ENCODE peak calls at places on chromosomes 6 and 20, in eight cellular contexts. K, Q, N, C, J, L, Y and M are unnamed samples.

GRCh38 chr6:118317581-118318563 is 230.2 kb upstream of the PLN start:
- DNase-seq in K (no peak), Q (peak; percentile 32), N (no peak), C (no peak), J (peak; percentile 19), L (no peak), Y (no peak), M (no peak)

GRCh38 chr6:35735452-35735851 is 1.4 kb upstream of the ARMC12 start:
- DNase-seq in K (no peak), Q (no peak), N (no peak), C (no peak), J (no peak), L (no peak), Y (no peak), M (no peak)

GRCh38 chr6:135162678-135163439 is 18.2 kb upstream of the MYB start:
- DNase-seq in K (no peak), Q (peak; percentile 41), N (peak; percentile 2), C (no peak), J (peak; percentile 37), L (peak; percentile 49), Y (no peak), M (peak; percentile 23)

GRCh38 chr6:139572001-139572400 is 197.6 kb upstream of the CITED2 start:
- DNase-seq in K (no peak), Q (no peak), N (no peak), C (no peak), J (no peak), L (no peak), Y (no peak), M (no peak)

GRCh38 chr20:52104546-52105044 is 87.0 kb downstream of the ZFP64 start:
- DNase-seq in K (no peak), Q (peak; percentile 22), N (no peak), C (no peak), J (peak; percentile 13), L (peak; percentile 19), Y (peak; percentile 66), M (no peak)

GRCh38 chr20:36974660-36975059 is 23.2 kb upstream of the SAMHD1 start:
- DNase-seq in K (no peak), Q (no peak), N (no peak), C (no peak), J (no peak), L (no peak), Y (no peak), M (no peak)

GRCh38 chr6:149065658-149066556 is 251.6 kb upstream of the TAB2 start:
- DNase-seq in K (no peak), Q (no peak), N (peak; percentile 25), C (no peak), J (peak; percentile 70), L (no peak), Y (no peak), M (no peak)

GRCh38 chr20:62706857-62707256 is 1.8 kb upstream of the NTSR1 start:
- DNase-seq in K (no peak), Q (no peak), N (no peak), C (no peak), J (no peak), L (no peak), Y (no peak), M (no peak)